ENCODE peak calls at places on chromosome 4, in seven cellular contexts. S is GM12892; A is choroid plexus epithelial cell; P is myocyte; T is stimulated activated CD4-positive, alpha-beta T cell treated with anti-CD3 and anti-CD28 coated beads, Interleukin-1b, Interleukin-23, amount 100 ng/mL, for 48 hours; D is NCI-H2081; I is kidney epithelial cell. U is an unnamed sample.

GRCh38 chr4:143773998-143774898 is 73.8 kb upstream of the FREM3 start:
- DNase-seq in S (no peak), A (peak), P (peak), T (peak), D (peak), I (peak), U (peak)

GRCh38 chr4:120977435-120977997 is 55.0 kb upstream of the PRDM5 start:
- DNase-seq in S (no peak), A (peak), P (peak), T (no peak), D (no peak), I (peak), U (peak)

GRCh38 chr4:182212211-182212761 is 30.9 kb upstream of the TENM3 start:
- DNase-seq in S (no peak), A (peak), P (peak), T (no peak), D (no peak), I (no peak), U (no peak)

GRCh38 chr4:147453561-147454141 is 27.2 kb upstream of the EDNRA start:
- DNase-seq in S (no peak), A (peak), P (peak), T (no peak), D (no peak), I (no peak), U (no peak)

GRCh38 chr4:108370291-108370690 is 201.6 kb upstream of the LEF1 start:
- DNase-seq in S (no peak), A (no peak), P (no peak), T (peak), D (no peak), I (no peak), U (no peak)

GRCh38 chr4:20085653-20086052 is 166.1 kb upstream of the SLIT2 start:
- DNase-seq in S (no peak), A (no peak), P (no peak), T (no peak), D (no peak), I (no peak), U (no peak)

GRCh38 chr4:149823770-149824221 is 8.2 kb upstream of the IQCM start:
- DNase-seq in S (no peak), A (peak), P (peak), T (no peak), D (no peak), I (peak), U (no peak)

GRCh38 chr4:168628251-168628650 is 131.4 kb downstream of the PALLD start:
- DNase-seq in S (no peak), A (no peak), P (no peak), T (no peak), D (no peak), I (no peak), U (no peak)

GRCh38 chr4:20194079-20195013 is 57.4 kb upstream of the SLIT2 start:
- DNase-seq in S (no peak), A (peak), P (no peak), T (no peak), D (no peak), I (no peak), U (no peak)

GRCh38 chr4:83113429-83113786 is 1.1 kb downstream of the PLAC8 start:
- DNase-seq in S (no peak), A (no peak), P (peak), T (no peak), D (no peak), I (no peak), U (no peak)

GRCh38 chr4:85732124-85732523 is 257.2 kb downstream of the ARHGAP24 start:
- DNase-seq in S (no peak), A (no peak), P (no peak), T (no peak), D (peak), I (no peak), U (no peak)